ENCODE peak calls at places on chromosomes 7 and 10, in six cellular contexts. F is stimulated activated CD8-positive, alpha-beta memory T cell treated with anti-CD3 and anti-CD28 coated beads, Interleukin-4, amount 100 ng/mL, for 1 hour; I is left cardiac atrium; T is NCI-H146; G is caudate nucleus; O is posterior cingulate gyrus. K is an unnamed sample.

GRCh38 chr7:157096286-157097055 is 42.3 kb upstream of the UBE3C start:
- DNase-seq in F (no peak), I (no peak), T (no peak), G (no peak), O (no peak), K (no peak)

GRCh38 chr10:127715249-127715648 is 21.7 kb upstream of the FOXI2 start:
- DNase-seq in F (no peak), I (no peak), T (no peak), G (no peak), O (no peak), K (no peak)

GRCh38 chr10:78572565-78572964 is 496.2 kb upstream of the ZMIZ1 start:
- DNase-seq in F (no peak), I (no peak), T (no peak), G (no peak), O (no peak), K (no peak)

GRCh38 chr7:27196287-27196739 is 3.6 kb downstream of the HOXA13 start:
- DNase-seq in F (peak; percentile 75), I (peak; percentile 84), T (peak; percentile 64), G (peak; percentile 72), O (peak; percentile 83), K (peak; percentile 74)

GRCh38 chr7:157002819-157003421 is 7.5 kb downstream of the MNX1 start:
- DNase-seq in F (no peak), I (no peak), T (no peak), G (no peak), O (no peak), K (no peak)

GRCh38 chr10:115141254-115141653 is 48.1 kb downstream of the ATRNL1 start:
- DNase-seq in F (no peak), I (no peak), T (no peak), G (no peak), O (no peak), K (no peak)

GRCh38 chr7:54349259-54349658 is 192.9 kb upstream of the VSTM2A start:
- DNase-seq in F (no peak), I (no peak), T (no peak), G (no peak), O (no peak), K (no peak)

GRCh38 chr7:117750612-117751563 is 122.4 kb downstream of the CTTNBP2 start:
- DNase-seq in F (no peak), I (no peak), T (peak; percentile 3), G (no peak), O (no peak), K (peak; percentile 17)

GRCh38 chr10:132588301-132589013 is 50.9 kb downstream of the INPP5A start:
- DNase-seq in F (no peak), I (peak; percentile 59), T (no peak), G (no peak), O (no peak), K (no peak)

GRCh38 chr10:91702586-91703088 is 69.8 kb upstream of the PPP1R3C start:
- DNase-seq in F (no peak), I (no peak), T (no peak), G (no peak), O (no peak), K (no peak)

GRCh38 chr10:99742701-99743100 is 10.7 kb downstream of the CUTC start:
- DNase-seq in F (no peak), I (no peak), T (no peak), G (no peak), O (no peak), K (no peak)

GRCh38 chr10:782751-783648 is 93.5 kb upstream of the DIP2C start:
- DNase-seq in F (no peak), I (no peak), T (no peak), G (no peak), O (no peak), K (peak; percentile 28)

GRCh38 chr10:117164878-117165556 is 26.9 kb upstream of the VAX1 start:
- DNase-seq in F (no peak), I (no peak), T (no peak), G (no peak), O (no peak), K (no peak)

GRCh38 chr7:111053035-111053434 is 37.9 kb upstream of the LRRN3 start:
- DNase-seq in F (no peak), I (no peak), T (no peak), G (no peak), O (no peak), K (no peak)

GRCh38 chr7:271266-272107 is 18.5 kb upstream of the FOXL3 start:
- DNase-seq in F (no peak), I (peak; percentile 12), T (no peak), G (no peak), O (no peak), K (no peak)

GRCh38 chr7:50612704-50613103 is 47.5 kb upstream of the DDC start:
- DNase-seq in F (no peak), I (no peak), T (no peak), G (no peak), O (no peak), K (no peak)

GRCh38 chr10:132615346-132616169 is 78.0 kb downstream of the INPP5A start:
- DNase-seq in F (no peak), I (no peak), T (no peak), G (no peak), O (no peak), K (no peak)

GRCh38 chr7:12785473-12785872 is 98.0 kb downstream of the ARL4A start:
- DNase-seq in F (no peak), I (no peak), T (no peak), G (no peak), O (no peak), K (no peak)

GRCh38 chr10:71852335-71852937 is 1.4 kb upstream of the PSAP start:
- DNase-seq in F (no peak), I (peak; percentile 48), T (no peak), G (no peak), O (peak; percentile 35), K (no peak)

GRCh38 chr10:130242483-130242882 is 106.3 kb downstream of the GLRX3 start:
- DNase-seq in F (no peak), I (no peak), T (no peak), G (no peak), O (no peak), K (no peak)

GRCh38 chr7:37832194-37832593 is 16.2 kb upstream of the NME8 start:
- DNase-seq in F (no peak), I (peak; percentile 86), T (no peak), G (peak; percentile 56), O (peak; percentile 71), K (peak; percentile 26)

GRCh38 chr7:88243345-88243909 is 23.6 kb upstream of the SRI start:
- DNase-seq in F (no peak), I (no peak), T (peak; percentile 55), G (no peak), O (no peak), K (peak; percentile 23)

GRCh38 chr10:93352638-93353383 is 129.3 kb downstream of the MYOF start:
- DNase-seq in F (no peak), I (no peak), T (peak; percentile 38), G (no peak), O (no peak), K (peak; percentile 28)

GRCh38 chr10:30811665-30812017 is 182.1 kb upstream of the LYZL2 start:
- DNase-seq in F (no peak), I (no peak), T (no peak), G (no peak), O (no peak), K (no peak)

GRCh38 chr7:70614237-70614984 is 517.5 kb upstream of the GALNT17 start:
- DNase-seq in F (no peak), I (peak; percentile 88), T (peak; percentile 98), G (peak; percentile 50), O (peak; percentile 52), K (no peak)

GRCh38 chr10:102620615-102621417 is 23.5 kb upstream of the TRIM8 start:
- DNase-seq in F (no peak), I (peak; percentile 50), T (no peak), G (no peak), O (no peak), K (no peak)